ENCODE peak calls at places on chromosomes 3 and 15, in seven cellular contexts. Y is GM12878, N is A549, U is HepG2, H is adrenal gland, R is uterus, O is IMR-90. F is an unnamed sample.

GRCh38 chr15:34122771-34123183 is 20.9 kb downstream of the PGBD4 start:
- DNase-seq in Y (peak), N (no peak), U (peak), H (no peak), R (no peak), O (peak), F (peak)

GRCh38 chr15:97968380-97968779 is 7.9 kb downstream of the ARRDC4 start:
- DNase-seq in Y (no peak), N (no peak), U (no peak), H (no peak), R (no peak), O (peak), F (no peak)

GRCh38 chr3:8286749-8287148 is 214.9 kb upstream of the LMCD1 start:
- DNase-seq in Y (no peak), N (no peak), U (no peak), H (no peak), R (no peak), O (no peak), F (no peak)

GRCh38 chr3:122415104-122415744 is 638 bp downstream of the WDR5B start:
- DNase-seq in Y (peak), N (peak), U (peak), H (peak), R (peak), O (peak), F (peak)

GRCh38 chr3:150096700-150097587 is 126.2 kb upstream of the PFN2 start:
- DNase-seq in Y (no peak), N (no peak), U (no peak), H (no peak), R (no peak), O (no peak), F (no peak)

GRCh38 chr3:55165704-55166103 is 237.8 kb upstream of the LRTM1 start:
- DNase-seq in Y (no peak), N (no peak), U (no peak), H (no peak), R (no peak), O (no peak), F (no peak)

GRCh38 chr15:70902105-70902504 is 9.5 kb downstream of the LRRC49 start:
- DNase-seq in Y (no peak), N (no peak), U (no peak), H (no peak), R (no peak), O (peak), F (no peak)

GRCh38 chr3:140953028-140953960 is 11.7 kb downstream of the SLC25A36 start:
- DNase-seq in Y (no peak), N (no peak), U (no peak), H (no peak), R (no peak), O (peak), F (no peak)

GRCh38 chr3:40043444-40043755 is 234.0 kb downstream of the MYRIP start:
- DNase-seq in Y (no peak), N (no peak), U (no peak), H (peak), R (no peak), O (no peak), F (no peak)

GRCh38 chr3:160001850-160002623 is 13.4 kb downstream of the IL12A start:
- DNase-seq in Y (no peak), N (no peak), U (no peak), H (no peak), R (no peak), O (no peak), F (no peak)

GRCh38 chr3:150345021-150345538 is 63.0 kb upstream of the TSC22D2 start:
- DNase-seq in Y (no peak), N (peak), U (peak), H (no peak), R (no peak), O (no peak), F (peak)

GRCh38 chr3:4351164-4351855 is 48.1 kb downstream of the SETMAR start:
- DNase-seq in Y (no peak), N (no peak), U (no peak), H (no peak), R (no peak), O (peak), F (no peak)

GRCh38 chr15:50911001-50911400 is 2.5 kb downstream of the AP4E1 start:
- DNase-seq in Y (no peak), N (no peak), U (no peak), H (no peak), R (no peak), O (peak), F (no peak)

GRCh38 chr3:73121684-73122331 is 60.3 kb downstream of the EBLN2 start:
- DNase-seq in Y (no peak), N (no peak), U (no peak), H (no peak), R (no peak), O (no peak), F (no peak)

GRCh38 chr15:82643992-82644391 is 3.2 kb downstream of the CPEB1 start:
- DNase-seq in Y (no peak), N (no peak), U (no peak), H (no peak), R (no peak), O (no peak), F (no peak)

GRCh38 chr3:95905182-95905581 is 909.2 kb upstream of the EPHA6 start:
- DNase-seq in Y (no peak), N (no peak), U (no peak), H (no peak), R (no peak), O (no peak), F (no peak)

GRCh38 chr3:15794303-15794771 is 3.4 kb downstream of the ANKRD28 start:
- DNase-seq in Y (no peak), N (no peak), U (no peak), H (no peak), R (no peak), O (peak), F (no peak)

GRCh38 chr3:58000713-58001467 is 7.3 kb upstream of the FLNB start:
- DNase-seq in Y (no peak), N (no peak), U (no peak), H (no peak), R (no peak), O (no peak), F (no peak)

GRCh38 chr3:134080761-134081160 is 51.0 kb upstream of the SLCO2A1 start:
- DNase-seq in Y (no peak), N (no peak), U (no peak), H (no peak), R (no peak), O (no peak), F (no peak)

GRCh38 chr15:39669671-39670070 is 88.8 kb downstream of the THBS1 start:
- DNase-seq in Y (no peak), N (no peak), U (no peak), H (no peak), R (no peak), O (no peak), F (no peak)
- TF ChIP-seq POLR2A in Y (no peak), N (no peak), U (no peak), H (no peak), R (no peak), O (no peak), F (no peak)

GRCh38 chr15:43185161-43186002 is at the start of gene CCNDBP1:
- DNase-seq in Y (peak), N (peak), U (peak), H (peak), R (peak), O (peak), F (peak)
- TF ChIP-seq POLR2A in Y (peak), N (peak), U (peak), H (peak), R (peak), O (no peak), F (peak)

GRCh38 chr3:78604328-78604727 is 1163.5 kb downstream of the ROBO1 start:
- DNase-seq in Y (no peak), N (no peak), U (no peak), H (no peak), R (no peak), O (peak), F (peak)
- TF ChIP-seq POLR2A in Y (no peak), N (no peak), U (no peak), H (no peak), R (no peak), O (no peak), F (no peak)

GRCh38 chr3:98772022-98772421 is 8.9 kb downstream of the ST3GAL6 start:
- DNase-seq in Y (no peak), N (no peak), U (no peak), H (no peak), R (no peak), O (no peak), F (no peak)

GRCh38 chr3:98768961-98769360 is 5.8 kb downstream of the ST3GAL6 start:
- DNase-seq in Y (no peak), N (no peak), U (no peak), H (no peak), R (no peak), O (no peak), F (no peak)

GRCh38 chr3:98766924-98767323 is 3.8 kb downstream of the ST3GAL6 start:
- DNase-seq in Y (no peak), N (no peak), U (no peak), H (no peak), R (no peak), O (no peak), F (no peak)

GRCh38 chr3:98769436-98769835 is 6.3 kb downstream of the ST3GAL6 start:
- DNase-seq in Y (no peak), N (no peak), U (no peak), H (no peak), R (no peak), O (no peak), F (no peak)

GRCh38 chr3:98770261-98771039 is 7.3 kb downstream of the ST3GAL6 start:
- DNase-seq in Y (peak), N (no peak), U (no peak), H (peak), R (no peak), O (no peak), F (no peak)
- TF ChIP-seq POLR2A in Y (no peak), N (no peak), U (no peak), H (no peak), R (no peak), O (no peak), F (no peak)

GRCh38 chr15:90790057-90790456 is 72.9 kb downstream of the BLM start:
- DNase-seq in Y (no peak), N (no peak), U (no peak), H (no peak), R (no peak), O (no peak), F (no peak)
- TF ChIP-seq POLR2A in Y (no peak), N (no peak), U (no peak), H (no peak), R (no peak), O (no peak), F (no peak)

GRCh38 chr3:115552007-115552406 is 71.3 kb upstream of the GAP43 start:
- DNase-seq in Y (no peak), N (no peak), U (no peak), H (no peak), R (no peak), O (no peak), F (no peak)
- TF ChIP-seq POLR2A in Y (no peak), N (no peak), U (no peak), H (no peak), R (no peak), O (no peak), F (no peak)

GRCh38 chr15:63487076-63487757 is 17.2 kb upstream of the USP3 start:
- DNase-seq in Y (no peak), N (peak), U (peak), H (peak), R (peak), O (peak), F (no peak)
- TF ChIP-seq POLR2A in Y (no peak), N (no peak), U (no peak), H (no peak), R (no peak), O (no peak), F (no peak)